ENCODE peak calls at places on chromosomes 12 and 14, in ten cellular contexts. R is osteoblast, U is IMR-90, H is mammary epithelial cell, W is K562, G is endothelial cell of umbilical vein, M is fibroblast of lung, J is hepatocyte, Y is SK-N-SH, K is neural progenitor cell. X is an unnamed sample.

GRCh38 chr12:105861232-105861631 is 277.5 kb downstream of the NUAK1 start:
- DNase-seq in R (peak; percentile 18), U (no peak), H (no peak), W (no peak), G (no peak), M (no peak), J (no peak), Y (no peak), K (no peak), X (no peak)

GRCh38 chr14:51006781-51007211 is 62.5 kb upstream of the PYGL start:
- DNase-seq in R (no peak), U (peak; percentile 58), H (peak; percentile 85), W (no peak), G (no peak), M (peak; percentile 82), J (no peak), Y (peak; percentile 64), K (no peak), X (no peak)

GRCh38 chr12:114625294-114625851 is 58.6 kb downstream of the TBX3 start:
- DNase-seq in R (peak; percentile 83), U (peak; percentile 72), H (peak; percentile 26), W (peak; percentile 48), G (peak; percentile 29), M (peak; percentile 80), J (peak; percentile 87), Y (peak; percentile 68), K (peak; percentile 83), X (peak; percentile 56)

GRCh38 chr14:51472881-51473280 is 178.8 kb upstream of the FRMD6 start:
- DNase-seq in R (no peak), U (no peak), H (no peak), W (no peak), G (peak; percentile 41), M (peak; percentile 15), J (peak; percentile 11), Y (peak; percentile 68), K (no peak), X (no peak)

GRCh38 chr12:121165316-121165715 is 32.6 kb downstream of the P2RX7 start:
- DNase-seq in R (peak; percentile 81), U (no peak), H (peak; percentile 65), W (no peak), G (no peak), M (no peak), J (no peak), Y (no peak), K (no peak), X (no peak)

GRCh38 chr14:31280871-31281220 is 73.3 kb upstream of the HECTD1 start:
- DNase-seq in R (no peak), U (no peak), H (no peak), W (no peak), G (no peak), M (no peak), J (no peak), Y (no peak), K (no peak), X (no peak)

GRCh38 chr12:176321-177181 is 37.4 kb downstream of the SLC6A12 start:
- DNase-seq in R (peak; percentile 98), U (peak; percentile 61), H (peak; percentile 28), W (no peak), G (no peak), M (peak; percentile 29), J (peak; percentile 72), Y (peak; percentile 75), K (no peak), X (no peak)

GRCh38 chr14:67411820-67412421 is at the start of gene PLEK2:
- DNase-seq in R (peak; percentile 76), U (no peak), H (peak; percentile 92), W (no peak), G (no peak), M (peak; percentile 20), J (peak; percentile 38), Y (peak; percentile 60), K (no peak), X (no peak)

GRCh38 chr14:23570806-23571483 is 3.4 kb upstream of the AP1G2 start:
- DNase-seq in R (peak; percentile 80), U (no peak), H (no peak), W (no peak), G (no peak), M (no peak), J (peak; percentile 4), Y (no peak), K (no peak), X (no peak)

GRCh38 chr12:2110841-2111566 is 58.2 kb downstream of the CACNA1C start:
- DNase-seq in R (no peak), U (no peak), H (no peak), W (no peak), G (no peak), M (no peak), J (no peak), Y (no peak), K (no peak), X (no peak)

GRCh38 chr12:96015672-96016071 is 19.5 kb upstream of the HAL start:
- DNase-seq in R (no peak), U (peak; percentile 22), H (peak; percentile 26), W (no peak), G (peak; percentile 57), M (peak; percentile 43), J (no peak), Y (no peak), K (peak; percentile 36), X (no peak)

GRCh38 chr14:80419769-80420168 is 208.5 kb upstream of the DIO2 start:
- DNase-seq in R (no peak), U (no peak), H (no peak), W (no peak), G (no peak), M (no peak), J (no peak), Y (no peak), K (no peak), X (no peak)

GRCh38 chr12:18057051-18057450 is 32.9 kb downstream of the RERGL start:
- DNase-seq in R (no peak), U (no peak), H (no peak), W (no peak), G (no peak), M (no peak), J (no peak), Y (no peak), K (no peak), X (no peak)

DNA sequence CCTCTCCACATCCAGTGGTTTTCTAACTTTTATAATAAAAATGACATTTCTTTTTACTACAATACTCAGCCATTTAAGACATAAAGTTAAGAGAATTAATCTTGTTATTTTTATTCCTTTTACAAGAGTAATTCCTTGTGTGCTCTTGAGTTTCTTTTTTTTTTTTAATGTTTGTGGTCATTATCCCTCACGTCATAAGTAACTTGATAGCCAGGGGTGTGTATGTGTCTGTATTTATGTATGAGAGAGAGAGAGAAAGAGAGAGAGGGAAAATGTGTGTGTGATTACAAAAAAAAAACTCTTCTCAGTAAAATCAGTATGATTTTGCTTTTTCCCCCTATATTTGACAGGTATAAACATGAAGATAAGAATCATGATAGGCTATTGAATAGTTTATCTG is 35.1 kb downstream of the RERGL start:
- DNase-seq in R (no peak), U (no peak), H (no peak), W (no peak), G (no peak), M (no peak), J (no peak), Y (no peak), K (no peak), X (no peak)
- H3K9me3 ChIP-seq in R (peaks cover 2% of the 10 kb centered on the region), U (peaks cover 17% of the 10 kb centered on the region), H (no peaks in the 10 kb centered on the region), W (no peaks in the 10 kb centered on the region), G (peaks cover 6% of the 10 kb centered on the region), M (no peaks in the 10 kb centered on the region), J (no peaks in the 10 kb centered on the region), Y (no peaks in the 10 kb centered on the region), K (no peaks in the 10 kb centered on the region), X (no peaks in the 10 kb centered on the region)

DNA sequence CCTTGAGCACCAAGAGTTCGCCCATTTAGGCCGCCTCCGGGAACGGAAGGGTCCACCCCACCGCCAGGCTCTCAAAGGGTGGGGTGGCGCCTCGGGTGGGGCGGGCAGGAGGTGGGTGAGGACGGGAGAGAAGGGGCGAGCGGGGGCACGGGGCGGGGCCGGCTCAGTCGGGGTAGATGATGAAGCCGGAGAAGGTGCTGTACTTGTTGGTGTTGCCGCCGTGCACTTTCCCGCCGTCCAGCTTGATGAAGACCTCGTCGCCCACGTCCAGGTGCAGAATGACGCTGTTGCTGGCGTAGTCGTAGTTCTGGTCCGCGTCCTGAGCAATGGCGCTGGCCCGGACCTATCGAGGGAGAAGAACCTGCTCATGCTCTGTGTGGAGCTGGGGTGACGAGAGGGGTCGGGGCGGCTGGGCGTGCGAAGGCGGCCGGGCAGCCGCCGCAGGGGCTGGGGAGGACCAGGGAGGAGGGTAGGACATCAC is 4.1 kb downstream of the C1QL4 start:
- DNase-seq in R (peak; percentile 70), U (no peak), H (no peak), W (no peak), G (no peak), M (no peak), J (peak; percentile 3), Y (peak; percentile 26), K (no peak), X (no peak)
- H3K27me3 ChIP-seq in R (peaks cover 24% of the 10 kb centered on the region), U (peaks cover 34% of the 10 kb centered on the region), H (no peaks in the 10 kb centered on the region), W (no peaks in the 10 kb centered on the region), G (peaks cover 40% of the 10 kb centered on the region), M (peaks cover 19% of the 10 kb centered on the region), J (peaks cover 36% of the 10 kb centered on the region), Y (no peaks in the 10 kb centered on the region), K (peaks cover 62% of the 10 kb centered on the region), X (no peaks in the 10 kb centered on the region)

GRCh38 chr12:124831590-124831989 is 32.1 kb downstream of the SCARB1 start:
- DNase-seq in R (no peak), U (no peak), H (no peak), W (no peak), G (no peak), M (no peak), J (no peak), Y (no peak), K (no peak), X (no peak)
- H4K20me1 ChIP-seq in R (no peaks in the 10 kb centered on the region), U (no peaks in the 10 kb centered on the region), H (no peaks in the 10 kb centered on the region), W (peaks cover 10% of the 10 kb centered on the region), G (no peaks in the 10 kb centered on the region), M (no peaks in the 10 kb centered on the region), J (no peaks in the 10 kb centered on the region), Y (no peaks in the 10 kb centered on the region), K (peaks cover 29% of the 10 kb centered on the region), X (peaks cover 5% of the 10 kb centered on the region)

GRCh38 chr12:57764662-57765002 is 2.2 kb downstream of the CYP27B1 start:
- DNase-seq in R (no peak), U (no peak), H (no peak), W (no peak), G (no peak), M (no peak), J (no peak), Y (no peak), K (no peak), X (no peak)
- H3K9me3 ChIP-seq in R (no peaks in the 10 kb centered on the region), U (peaks cover 2% of the 10 kb centered on the region), H (no peaks in the 10 kb centered on the region), W (no peaks in the 10 kb centered on the region), G (no peaks in the 10 kb centered on the region), M (no peaks in the 10 kb centered on the region), J (no peaks in the 10 kb centered on the region), Y (no peaks in the 10 kb centered on the region), K (no peaks in the 10 kb centered on the region), X (no peaks in the 10 kb centered on the region)

GRCh38 chr12:55044135-55044534 is 24.4 kb downstream of the NEUROD4 start:
- DNase-seq in R (no peak), U (no peak), H (no peak), W (no peak), G (no peak), M (no peak), J (no peak), Y (no peak), K (no peak), X (no peak)
- H3K27me3 ChIP-seq in R (no peaks in the 10 kb centered on the region), U (no peaks in the 10 kb centered on the region), H (peaks cover 12% of the 10 kb centered on the region), W (peaks cover 16% of the 10 kb centered on the region), G (no peaks in the 10 kb centered on the region), M (no peaks in the 10 kb centered on the region), J (peaks cover 25% of the 10 kb centered on the region), Y (no peaks in the 10 kb centered on the region), K (no peaks in the 10 kb centered on the region), X (peaks cover 24% of the 10 kb centered on the region)